ENCODE peak calls at places on chromosome 2, in nine cellular contexts. O is sigmoid colon, X is BE2C, C is fibroblast of lung, Z is left ventricle myocardium inferior, L is kidney, Y is body of pancreas, N is GM23338, E is Panc1. F is an unnamed sample.

GRCh38 chr2:165390875-165391274 is 78.6 kb upstream of the CSRNP3 start:
- DNase-seq in O (no peak), X (no peak), C (no peak), Z (no peak), L (no peak), Y (no peak), N (no peak), E (no peak), F (no peak)

GRCh38 chr2:25290811-25291510 is 50.8 kb downstream of the DNMT3A start:
- DNase-seq in O (peak; percentile 82), X (peak; percentile 91), C (no peak), Z (no peak), L (peak; percentile 84), Y (no peak), N (no peak), E (no peak), F (no peak)

GRCh38 chr2:113229795-113230194 is 48.9 kb downstream of the PAX8 start:
- DNase-seq in O (no peak), X (no peak), C (no peak), Z (no peak), L (no peak), Y (no peak), N (no peak), E (no peak), F (no peak)

GRCh38 chr2:223697921-223698645 is 95.9 kb upstream of the SCG2 start:
- DNase-seq in O (no peak), X (no peak), C (peak; percentile 30), Z (no peak), L (no peak), Y (no peak), N (peak; percentile 24), E (no peak), F (no peak)

GRCh38 chr2:213991454-213992108 is 419.3 kb upstream of the VWC2L start:
- DNase-seq in O (no peak), X (no peak), C (no peak), Z (no peak), L (no peak), Y (no peak), N (no peak), E (no peak), F (no peak)

GRCh38 chr2:181411105-181411849 is 45.9 kb upstream of the ITGA4 start:
- DNase-seq in O (no peak), X (peak; percentile 93), C (peak; percentile 12), Z (no peak), L (peak; percentile 71), Y (no peak), N (peak; percentile 72), E (no peak), F (peak; percentile 17)

GRCh38 chr2:8132889-8133288 is 549.0 kb upstream of the ID2 start:
- DNase-seq in O (no peak), X (no peak), C (no peak), Z (no peak), L (no peak), Y (no peak), N (no peak), E (no peak), F (no peak)

GRCh38 chr2:171798156-171798815 is 95.8 kb downstream of the SLC25A12 start:
- DNase-seq in O (no peak), X (no peak), C (peak; percentile 37), Z (no peak), L (no peak), Y (no peak), N (no peak), E (peak; percentile 27), F (no peak)

GRCh38 chr2:177334940-177335543 is 57.5 kb upstream of the AGPS start:
- DNase-seq in O (no peak), X (no peak), C (peak; percentile 61), Z (no peak), L (no peak), Y (peak; percentile 20), N (peak; percentile 82), E (no peak), F (no peak)

GRCh38 chr2:75053484-75054112 is 95.2 kb downstream of the POLE4 start:
- DNase-seq in O (no peak), X (peak; percentile 28), C (no peak), Z (no peak), L (no peak), Y (peak; percentile 38), N (peak; percentile 92), E (no peak), F (no peak)

GRCh38 chr2:227406177-227407031 is 18.7 kb upstream of the SCYGR1 start:
- DNase-seq in O (peak; percentile 68), X (peak; percentile 66), C (peak; percentile 98), Z (peak; percentile 20), L (no peak), Y (peak; percentile 83), N (peak; percentile 93), E (peak; percentile 86), F (no peak)

GRCh38 chr2:44429034-44429433 is 67.3 kb downstream of the CAMKMT start:
- DNase-seq in O (no peak), X (no peak), C (no peak), Z (no peak), L (no peak), Y (no peak), N (no peak), E (no peak), F (no peak)

GRCh38 chr2:203689424-203690109 is 16.9 kb upstream of the CD28 start:
- DNase-seq in O (no peak), X (no peak), C (no peak), Z (no peak), L (no peak), Y (no peak), N (no peak), E (no peak), F (no peak)

GRCh38 chr2:65630643-65631042 is 198.2 kb upstream of the SPRED2 start:
- DNase-seq in O (no peak), X (no peak), C (peak; percentile 51), Z (no peak), L (no peak), Y (no peak), N (no peak), E (no peak), F (no peak)

GRCh38 chr2:189783451-189783926 is 650 bp downstream of the ORMDL1 start:
- DNase-seq in O (no peak), X (no peak), C (peak; percentile 56), Z (no peak), L (no peak), Y (no peak), N (no peak), E (no peak), F (no peak)

GRCh38 chr2:189782221-189782671 is 1.9 kb downstream of the ORMDL1 start:
- DNase-seq in O (no peak), X (no peak), C (peak; percentile 28), Z (no peak), L (no peak), Y (no peak), N (no peak), E (no peak), F (no peak)

GRCh38 chr2:189783927-189784867 is at the start of the genes ORMDL1 and PMS1:
- DNase-seq in O (peak; percentile 97), X (peak; percentile 96), C (peak; percentile 96), Z (peak; percentile 97), L (peak; percentile 98), Y (peak; percentile 95), N (peak; percentile 95), E (peak; percentile 79), F (peak; percentile 73)
- TF ChIP-seq CTCF in O (no peak), X (no peak), C (no peak), Z (no peak), L (no peak), Y (peak; percentile 11), N (no peak), E (no peak), F (no peak)

DNA sequence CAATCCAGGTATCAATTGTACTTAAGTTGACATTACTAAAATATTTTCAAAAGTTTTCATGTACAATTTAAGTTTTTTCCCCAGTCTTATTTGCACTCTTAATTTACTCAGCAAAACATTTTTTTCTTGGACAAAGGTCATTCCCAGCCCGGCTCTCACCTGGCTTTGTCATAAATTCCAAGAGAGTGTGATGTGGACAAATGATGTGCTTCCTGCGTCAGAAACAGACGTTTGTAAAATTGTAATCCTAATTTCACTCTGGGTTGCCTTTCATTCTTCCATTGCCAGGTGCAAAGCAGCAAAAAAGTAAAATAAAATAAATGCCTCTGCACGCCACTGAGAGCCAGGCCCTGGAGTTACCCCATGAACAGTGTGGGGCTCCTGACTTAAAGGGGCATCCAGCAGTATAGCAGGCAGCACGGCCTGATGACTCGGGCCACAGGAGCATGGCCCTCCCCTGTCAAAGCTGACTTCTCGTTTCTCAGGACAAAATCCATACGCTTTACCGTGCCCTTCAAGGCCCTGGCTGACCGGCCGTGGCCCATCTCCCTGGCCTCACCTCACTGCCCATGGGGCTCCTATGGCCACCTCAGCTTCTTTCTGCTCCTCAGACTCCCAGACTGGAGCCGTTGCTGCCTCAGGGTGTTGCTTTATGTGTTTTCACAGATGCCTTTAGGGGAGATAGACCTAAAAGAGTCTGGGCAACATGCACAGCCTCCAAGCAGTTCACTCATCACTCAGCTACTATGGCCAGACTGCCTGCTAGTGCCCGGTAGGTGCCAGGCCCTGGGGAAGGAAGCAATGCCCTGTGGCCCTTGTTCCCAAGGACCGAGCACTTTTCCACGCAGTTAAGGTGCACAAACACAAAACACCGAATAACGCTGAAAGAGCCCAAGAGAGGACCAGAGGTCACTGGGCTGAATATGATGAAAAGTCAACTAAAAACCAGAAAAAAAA is 7.6 kb upstream of the TMEM185B start:
- DNase-seq in O (peak; percentile 50), X (no peak), C (no peak), Z (peak; percentile 11), L (peak; percentile 64), Y (no peak), N (no peak), E (no peak), F (no peak)
- H3K4me3 ChIP-seq in O (no peak overlapping the region), X (no peak overlapping the region), C (no peak overlapping the region), Z (no peak overlapping the region), L (no peak overlapping the region), Y (no peak overlapping the region), N (no peak overlapping the region), E (no peak overlapping the region), F (no peak overlapping the region)

DNA sequence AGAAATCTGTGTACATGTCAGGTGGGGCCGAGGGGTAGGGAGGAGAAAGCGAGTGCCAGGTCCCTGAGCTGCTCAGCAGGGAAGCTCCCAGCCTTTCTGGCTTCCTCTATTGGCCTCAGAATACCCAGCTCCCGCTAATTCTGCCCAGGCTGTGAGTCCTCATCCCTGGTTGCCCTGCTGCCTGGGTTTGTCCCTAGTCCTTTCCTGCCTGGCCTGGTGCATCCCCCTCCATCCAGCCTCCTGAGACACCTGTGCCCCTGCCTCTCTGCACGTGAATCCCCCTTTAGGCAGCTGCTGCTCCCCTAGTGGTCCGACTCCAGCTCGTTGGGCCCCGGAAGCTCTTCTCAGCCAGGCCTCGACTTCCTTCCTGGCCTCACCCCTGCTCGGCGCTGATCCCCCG is 54.6 kb downstream of the INHBB start:
- DNase-seq in O (peak; percentile 52), X (no peak), C (no peak), Z (no peak), L (peak; percentile 49), Y (no peak), N (no peak), E (no peak), F (no peak)
- H3K4me1 ChIP-seq in O (no peaks in the 10 kb centered on the region), X (no peaks in the 10 kb centered on the region), C (no peaks in the 10 kb centered on the region), Z (peaks cover 4% of the 10 kb centered on the region), L (no peaks in the 10 kb centered on the region), Y (no peaks in the 10 kb centered on the region), N (peaks cover under 1% of the 10 kb centered on the region), E (peaks cover 54% of the 10 kb centered on the region), F (no peaks in the 10 kb centered on the region)

DNA sequence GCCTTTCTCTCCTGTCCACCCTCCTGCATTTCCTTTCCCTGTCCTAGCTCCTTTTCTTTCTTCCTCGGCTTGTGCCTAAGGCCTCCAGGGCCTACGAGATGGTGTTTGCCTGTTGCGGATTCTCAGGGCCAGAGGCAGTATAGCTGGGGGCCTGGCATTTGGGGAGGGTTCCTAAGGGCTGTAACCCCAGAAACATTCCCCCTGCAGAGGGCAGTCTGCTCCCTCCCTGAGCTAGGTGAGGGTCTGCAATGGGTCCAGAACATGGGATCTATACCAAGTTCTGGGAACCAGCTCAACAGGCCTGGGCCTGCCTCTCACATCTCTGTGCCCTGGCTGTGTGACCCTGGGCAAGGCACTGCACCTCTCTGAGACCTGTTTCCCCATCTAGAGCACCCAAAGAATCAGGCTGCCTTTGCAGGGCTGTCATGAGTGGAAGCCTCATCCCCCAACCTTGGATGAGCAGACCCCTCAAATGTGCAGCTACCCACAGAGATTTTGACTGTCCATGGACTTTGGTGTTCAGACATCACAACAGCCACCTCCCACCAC is 97.5 kb downstream of the GLI2 start:
- DNase-seq in O (peak; percentile 37), X (no peak), C (no peak), Z (no peak), L (no peak), Y (no peak), N (peak; percentile 37), E (no peak), F (no peak)
- TF ChIP-seq CTCF in O (no peak), X (peak; percentile 6), C (no peak), Z (no peak), L (no peak), Y (no peak), N (peak; percentile 57), E (no peak), F (no peak)